ENCODE peak calls at places on chromosomes 4 and X, in seven cellular contexts. One of them, this sample, is unnamed.

GRCh38 chrX:123607806-123608205 is 125.0 kb downstream of the THOC2 start:
- DNase-seq in foreskin fibroblast: no peak
- DNase-seq in suprapubic skin: no peak
- DNase-seq in PC-3: no peak
- DNase-seq in AG04450: no peak
- DNase-seq in IMR-90: no peak
- DNase-seq in astrocyte of the spinal cord: no peak
- DNase-seq in this sample: no peak

GRCh38 chr4:123587983-123588494 is 191.4 kb downstream of the SPRY1 start:
- DNase-seq in foreskin fibroblast: peak
- DNase-seq in suprapubic skin: peak
- DNase-seq in PC-3: peak
- DNase-seq in AG04450: peak
- DNase-seq in IMR-90: peak
- DNase-seq in astrocyte of the spinal cord: peak
- DNase-seq in this sample: peak

GRCh38 chr4:175380841-175381240 is 431.2 kb downstream of the GPM6A start:
- DNase-seq in foreskin fibroblast: no peak
- DNase-seq in suprapubic skin: no peak
- DNase-seq in PC-3: peak
- DNase-seq in AG04450: no peak
- DNase-seq in IMR-90: no peak
- DNase-seq in astrocyte of the spinal cord: no peak
- DNase-seq in this sample: no peak

GRCh38 chr4:120920666-120921065 is 1.9 kb downstream of the PRDM5 start:
- DNase-seq in foreskin fibroblast: no peak
- DNase-seq in suprapubic skin: no peak
- DNase-seq in PC-3: no peak
- DNase-seq in AG04450: no peak
- DNase-seq in IMR-90: no peak
- DNase-seq in astrocyte of the spinal cord: no peak
- DNase-seq in this sample: no peak

GRCh38 chr4:112765317-112765989 is 128.5 kb downstream of the LARP7 start:
- DNase-seq in foreskin fibroblast: peak
- DNase-seq in suprapubic skin: no peak
- DNase-seq in PC-3: peak
- DNase-seq in AG04450: no peak
- DNase-seq in IMR-90: peak
- DNase-seq in astrocyte of the spinal cord: peak
- DNase-seq in this sample: peak

GRCh38 chr4:124415206-124415605 is 297.3 kb downstream of the ANKRD50 start:
- DNase-seq in foreskin fibroblast: peak
- DNase-seq in suprapubic skin: no peak
- DNase-seq in PC-3: peak
- DNase-seq in AG04450: no peak
- DNase-seq in IMR-90: peak
- DNase-seq in astrocyte of the spinal cord: peak
- DNase-seq in this sample: no peak

GRCh38 chrX:13197961-13198761 is 121.7 kb downstream of the ATXN3L start:
- DNase-seq in foreskin fibroblast: no peak
- DNase-seq in suprapubic skin: no peak
- DNase-seq in PC-3: peak
- DNase-seq in AG04450: no peak
- DNase-seq in IMR-90: no peak
- DNase-seq in astrocyte of the spinal cord: no peak
- DNase-seq in this sample: no peak

GRCh38 chrX:46574337-46574940 is 874 bp downstream of the CHST7 start:
- DNase-seq in foreskin fibroblast: no peak
- DNase-seq in suprapubic skin: peak
- DNase-seq in PC-3: no peak
- DNase-seq in AG04450: no peak
- DNase-seq in IMR-90: no peak
- DNase-seq in astrocyte of the spinal cord: no peak
- DNase-seq in this sample: no peak

GRCh38 chr4:119477412-119478053 is 151.1 kb downstream of the PDE5A start:
- DNase-seq in foreskin fibroblast: no peak
- DNase-seq in suprapubic skin: no peak
- DNase-seq in PC-3: no peak
- DNase-seq in AG04450: no peak
- DNase-seq in IMR-90: peak
- DNase-seq in astrocyte of the spinal cord: no peak
- DNase-seq in this sample: no peak

GRCh38 chr4:1543561-1543960 is 137.3 kb upstream of the NKX1-1 start:
- DNase-seq in foreskin fibroblast: no peak
- DNase-seq in suprapubic skin: no peak
- DNase-seq in PC-3: no peak
- DNase-seq in AG04450: no peak
- DNase-seq in IMR-90: no peak
- DNase-seq in astrocyte of the spinal cord: no peak
- DNase-seq in this sample: no peak

GRCh38 chr4:1675802-1676137 is 8.3 kb downstream of the FAM53A start:
- DNase-seq in foreskin fibroblast: no peak
- DNase-seq in suprapubic skin: no peak
- DNase-seq in PC-3: no peak
- DNase-seq in AG04450: no peak
- DNase-seq in IMR-90: no peak
- DNase-seq in astrocyte of the spinal cord: no peak
- DNase-seq in this sample: no peak

GRCh38 chrX:136199365-136199764 is 51.8 kb downstream of the MAP7D3 start:
- DNase-seq in foreskin fibroblast: no peak
- DNase-seq in suprapubic skin: no peak
- DNase-seq in PC-3: no peak
- DNase-seq in AG04450: peak
- DNase-seq in IMR-90: peak
- DNase-seq in astrocyte of the spinal cord: no peak
- DNase-seq in this sample: peak

GRCh38 chr4:73416423-73417087 is 12.5 kb downstream of the ALB start:
- DNase-seq in foreskin fibroblast: no peak
- DNase-seq in suprapubic skin: no peak
- DNase-seq in PC-3: no peak
- DNase-seq in AG04450: no peak
- DNase-seq in IMR-90: no peak
- DNase-seq in astrocyte of the spinal cord: no peak
- DNase-seq in this sample: no peak

GRCh38 chrX:54492340-54492739 is 3.7 kb downstream of the FGD1 start:
- DNase-seq in foreskin fibroblast: peak
- DNase-seq in suprapubic skin: no peak
- DNase-seq in PC-3: peak
- DNase-seq in AG04450: no peak
- DNase-seq in IMR-90: peak
- DNase-seq in astrocyte of the spinal cord: peak
- DNase-seq in this sample: peak

GRCh38 chrX:16869393-16870094 is 618 bp downstream of the RBBP7 start:
- DNase-seq in foreskin fibroblast: no peak
- DNase-seq in suprapubic skin: peak
- DNase-seq in PC-3: peak
- DNase-seq in AG04450: no peak
- DNase-seq in IMR-90: peak
- DNase-seq in astrocyte of the spinal cord: peak
- DNase-seq in this sample: peak

GRCh38 chr4:137361756-137362470 is 170.4 kb downstream of the PCDH18 start:
- DNase-seq in foreskin fibroblast: no peak
- DNase-seq in suprapubic skin: no peak
- DNase-seq in PC-3: no peak
- DNase-seq in AG04450: no peak
- DNase-seq in IMR-90: peak
- DNase-seq in astrocyte of the spinal cord: peak
- DNase-seq in this sample: no peak

GRCh38 chr4:109078724-109079123 is 223.7 kb downstream of the COL25A1 start:
- DNase-seq in foreskin fibroblast: peak
- DNase-seq in suprapubic skin: no peak
- DNase-seq in PC-3: no peak
- DNase-seq in AG04450: peak
- DNase-seq in IMR-90: peak
- DNase-seq in astrocyte of the spinal cord: peak
- DNase-seq in this sample: peak

GRCh38 chr4:144757969-144758368 is 112.0 kb downstream of the HHIP start:
- DNase-seq in foreskin fibroblast: no peak
- DNase-seq in suprapubic skin: no peak
- DNase-seq in PC-3: peak
- DNase-seq in AG04450: no peak
- DNase-seq in IMR-90: peak
- DNase-seq in astrocyte of the spinal cord: no peak
- DNase-seq in this sample: no peak

GRCh38 chr4:114093221-114093715 is 113.8 kb upstream of the ARSJ start:
- DNase-seq in foreskin fibroblast: no peak
- DNase-seq in suprapubic skin: no peak
- DNase-seq in PC-3: no peak
- DNase-seq in AG04450: no peak
- DNase-seq in IMR-90: no peak
- DNase-seq in astrocyte of the spinal cord: no peak
- DNase-seq in this sample: no peak

GRCh38 chr4:4791299-4791798 is 68.1 kb upstream of the MSX1 start:
- DNase-seq in foreskin fibroblast: no peak
- DNase-seq in suprapubic skin: no peak
- DNase-seq in PC-3: no peak
- DNase-seq in AG04450: no peak
- DNase-seq in IMR-90: peak
- DNase-seq in astrocyte of the spinal cord: peak
- DNase-seq in this sample: no peak

GRCh38 chr4:74311696-74312313 is 3.5 kb downstream of the EPGN start:
- DNase-seq in foreskin fibroblast: peak
- DNase-seq in suprapubic skin: no peak
- DNase-seq in PC-3: peak
- DNase-seq in AG04450: peak
- DNase-seq in IMR-90: peak
- DNase-seq in astrocyte of the spinal cord: peak
- DNase-seq in this sample: peak

GRCh38 chr4:175703956-175704600 is 108.0 kb downstream of the GPM6A start:
- DNase-seq in foreskin fibroblast: no peak
- DNase-seq in suprapubic skin: no peak
- DNase-seq in PC-3: no peak
- DNase-seq in AG04450: no peak
- DNase-seq in IMR-90: no peak
- DNase-seq in astrocyte of the spinal cord: no peak
- DNase-seq in this sample: no peak

GRCh38 chr4:8192748-8193738 is 6.0 kb upstream of the SH3TC1 start:
- DNase-seq in foreskin fibroblast: peak
- DNase-seq in suprapubic skin: no peak
- DNase-seq in PC-3: peak
- DNase-seq in AG04450: no peak
- DNase-seq in IMR-90: peak
- DNase-seq in astrocyte of the spinal cord: peak
- DNase-seq in this sample: peak

GRCh38 chr4:147017081-147017480 is 71.4 kb upstream of the TTC29 start:
- DNase-seq in foreskin fibroblast: peak
- DNase-seq in suprapubic skin: no peak
- DNase-seq in PC-3: no peak
- DNase-seq in AG04450: no peak
- DNase-seq in IMR-90: peak
- DNase-seq in astrocyte of the spinal cord: no peak
- DNase-seq in this sample: peak

GRCh38 chr4:103915224-103915869 is 195.6 kb upstream of the TACR3 start:
- DNase-seq in foreskin fibroblast: no peak
- DNase-seq in suprapubic skin: no peak
- DNase-seq in PC-3: peak
- DNase-seq in AG04450: no peak
- DNase-seq in IMR-90: no peak
- DNase-seq in astrocyte of the spinal cord: peak
- DNase-seq in this sample: peak

GRCh38 chrX:38273453-38273852 is 52.8 kb upstream of the SRPX start:
- DNase-seq in foreskin fibroblast: no peak
- DNase-seq in suprapubic skin: no peak
- DNase-seq in PC-3: no peak
- DNase-seq in AG04450: no peak
- DNase-seq in IMR-90: peak
- DNase-seq in astrocyte of the spinal cord: no peak
- DNase-seq in this sample: no peak

GRCh38 chr4:174273960-174274359 is 9.5 kb downstream of the FBXO8 start:
- DNase-seq in foreskin fibroblast: no peak
- DNase-seq in suprapubic skin: no peak
- DNase-seq in PC-3: no peak
- DNase-seq in AG04450: no peak
- DNase-seq in IMR-90: no peak
- DNase-seq in astrocyte of the spinal cord: no peak
- DNase-seq in this sample: no peak

GRCh38 chrX:34426334-34426733 is 230.8 kb downstream of the TMEM47 start:
- DNase-seq in foreskin fibroblast: no peak
- DNase-seq in suprapubic skin: no peak
- DNase-seq in PC-3: peak
- DNase-seq in AG04450: no peak
- DNase-seq in IMR-90: no peak
- DNase-seq in astrocyte of the spinal cord: no peak
- DNase-seq in this sample: no peak

GRCh38 chrX:38817004-38817703 is 15.9 kb downstream of the MID1IP1 start:
- DNase-seq in foreskin fibroblast: no peak
- DNase-seq in suprapubic skin: no peak
- DNase-seq in PC-3: peak
- DNase-seq in AG04450: no peak
- DNase-seq in IMR-90: peak
- DNase-seq in astrocyte of the spinal cord: no peak
- DNase-seq in this sample: peak

GRCh38 chrX:118495958-118496762 is 545 bp downstream of the DOCK11 start:
- DNase-seq in foreskin fibroblast: no peak
- DNase-seq in suprapubic skin: peak
- DNase-seq in PC-3: peak
- DNase-seq in AG04450: no peak
- DNase-seq in IMR-90: no peak
- DNase-seq in astrocyte of the spinal cord: peak
- DNase-seq in this sample: no peak
- H3K4me3 ChIP-seq in foreskin fibroblast: peak
- H3K4me3 ChIP-seq in suprapubic skin: peak
- H3K4me3 ChIP-seq in PC-3: peak
- H3K4me3 ChIP-seq in AG04450: peak
- H3K4me3 ChIP-seq in IMR-90: peak
- H3K4me3 ChIP-seq in astrocyte of the spinal cord: peak
- H3K4me3 ChIP-seq in this sample: peak

GRCh38 chrX:5915783-5916182 is 312.9 kb downstream of the NLGN4X start:
- DNase-seq in foreskin fibroblast: no peak
- DNase-seq in suprapubic skin: no peak
- DNase-seq in PC-3: no peak
- DNase-seq in AG04450: no peak
- DNase-seq in IMR-90: no peak
- DNase-seq in astrocyte of the spinal cord: no peak
- DNase-seq in this sample: no peak
- TF ChIP-seq CTCF in foreskin fibroblast: no peak
- TF ChIP-seq CTCF in suprapubic skin: no peak
- TF ChIP-seq CTCF in PC-3: no peak
- TF ChIP-seq CTCF in AG04450: no peak
- TF ChIP-seq CTCF in IMR-90: no peak
- TF ChIP-seq CTCF in astrocyte of the spinal cord: no peak
- TF ChIP-seq CTCF in this sample: no peak

DNA sequence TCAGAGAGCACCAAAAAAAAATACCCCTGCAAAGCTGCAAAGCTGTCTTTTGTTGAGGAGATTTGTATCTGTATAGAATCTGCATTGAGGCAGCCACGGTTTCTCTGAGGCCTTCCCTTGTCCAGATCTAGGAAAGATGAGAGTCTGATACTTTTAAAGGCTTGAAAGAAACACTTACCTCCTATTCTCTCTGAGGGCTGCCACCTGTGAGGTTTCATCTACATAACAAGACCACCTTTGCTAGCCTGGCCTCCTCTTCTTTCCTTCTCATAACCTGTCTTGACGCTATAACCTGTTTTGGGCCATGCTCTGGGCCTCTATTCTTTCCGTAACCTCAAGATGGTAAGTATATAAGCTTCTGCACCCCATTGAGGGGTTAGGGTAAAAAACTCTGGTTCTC is 779.6 kb upstream of the HTR2C start:
- DNase-seq in foreskin fibroblast: no peak
- DNase-seq in suprapubic skin: no peak
- DNase-seq in PC-3: no peak
- DNase-seq in AG04450: no peak
- DNase-seq in IMR-90: no peak
- DNase-seq in astrocyte of the spinal cord: no peak
- DNase-seq in this sample: no peak
- H3K4me3 ChIP-seq in foreskin fibroblast: no peak
- H3K4me3 ChIP-seq in suprapubic skin: no peak
- H3K4me3 ChIP-seq in PC-3: no peak
- H3K4me3 ChIP-seq in AG04450: no peak
- H3K4me3 ChIP-seq in IMR-90: no peak
- H3K4me3 ChIP-seq in astrocyte of the spinal cord: no peak
- H3K4me3 ChIP-seq in this sample: no peak

GRCh38 chr4:39305902-39306677 is 60.1 kb downstream of the RFC1 start:
- DNase-seq in foreskin fibroblast: peak
- DNase-seq in suprapubic skin: no peak
- DNase-seq in PC-3: no peak
- DNase-seq in AG04450: no peak
- DNase-seq in IMR-90: no peak
- DNase-seq in astrocyte of the spinal cord: no peak
- DNase-seq in this sample: peak
- TF ChIP-seq CTCF in foreskin fibroblast: no peak
- TF ChIP-seq CTCF in suprapubic skin: no peak
- TF ChIP-seq CTCF in PC-3: no peak
- TF ChIP-seq CTCF in AG04450: no peak
- TF ChIP-seq CTCF in IMR-90: no peak
- TF ChIP-seq CTCF in astrocyte of the spinal cord: no peak
- TF ChIP-seq CTCF in this sample: no peak